ENCODE peak calls at places on chromosome 7, in seven cellular contexts. U is HCT116, T is endodermal cell, Y is breast epithelium, C is fibroblast of villous mesenchyme, S is esophagus squamous epithelium, L is sigmoid colon. F is an unnamed sample.

GRCh38 chr7:66682350-66683093 is 53.8 kb downstream of the KCTD7 start:
- DNase-seq in S (no peak), T (no peak), L (peak; percentile 74), Y (no peak), U (no peak), C (peak; percentile 40), F (peak; percentile 60)

GRCh38 chr7:135856356-135857144 is 107.9 kb upstream of the FAM180A start:
- DNase-seq in T (no peak), S (no peak), C (peak; percentile 32), U (no peak), L (no peak), Y (no peak), F (peak; percentile 36)

GRCh38 chr7:126057979-126058378 is 1128.4 kb upstream of the POT1 start:
- DNase-seq in T (no peak), Y (no peak), C (no peak), U (no peak), L (no peak), S (no peak), F (no peak)

GRCh38 chr7:50848203-50848602 is 65.5 kb upstream of the GRB10 start:
- DNase-seq in C (no peak), Y (no peak), U (no peak), S (no peak), L (no peak), T (no peak), F (no peak)

GRCh38 chr7:13024323-13024722 is 336.9 kb downstream of the ARL4A start:
- DNase-seq in S (no peak), L (no peak), Y (no peak), C (no peak), T (no peak), U (no peak), F (peak; percentile 94)

GRCh38 chr7:1193593-1194424 is 33.8 kb upstream of the ZFAND2A start:
- DNase-seq in S (no peak), Y (no peak), U (peak; percentile 40), L (no peak), T (peak; percentile 83), C (peak; percentile 33), F (peak; percentile 61)

GRCh38 chr7:3867847-3868246 is 566.8 kb downstream of the SDK1 start:
- DNase-seq in T (no peak), L (no peak), S (no peak), U (no peak), C (peak; percentile 61), Y (no peak), F (peak; percentile 88)

GRCh38 chr7:134632937-134633540 is 13.6 kb upstream of the BPGM start:
- DNase-seq in S (no peak), L (no peak), U (peak; percentile 51), T (peak; percentile 52), Y (no peak), C (peak; percentile 72), F (peak; percentile 71)

GRCh38 chr7:2919256-2919655 is 75.1 kb upstream of the GNA12 start:
- DNase-seq in L (no peak), U (no peak), T (no peak), S (no peak), C (no peak), Y (no peak), F (no peak)

GRCh38 chr7:79471283-79471682 is 17.8 kb upstream of the MAGI2 start:
- DNase-seq in T (no peak), C (peak; percentile 16), Y (no peak), L (no peak), U (no peak), S (no peak), F (no peak)

GRCh38 chr7:74272305-74273038 is 16.7 kb upstream of the CLIP2 start:
- DNase-seq in T (peak; percentile 87), U (no peak), Y (peak; percentile 34), L (peak; percentile 90), S (peak; percentile 42), C (peak; percentile 99), F (peak; percentile 97)

GRCh38 chr7:83161186-83161585 is 1.5 kb downstream of the PCLO start:
- DNase-seq in L (no peak), Y (no peak), U (no peak), C (no peak), S (no peak), T (no peak), F (no peak)

GRCh38 chr7:94223375-94224084 is 171.2 kb upstream of the COL1A2 start:
- DNase-seq in L (no peak), U (peak; percentile 41), Y (no peak), T (peak; percentile 92), S (no peak), C (peak; percentile 73), F (peak; percentile 65)

GRCh38 chr7:45593121-45593541 is 19.0 kb downstream of the ADCY1 start:
- DNase-seq in Y (no peak), T (peak; percentile 10), U (no peak), S (no peak), C (no peak), L (no peak), F (no peak)

GRCh38 chr7:38224392-38224791 is 46.3 kb downstream of the STARD3NL start:
- DNase-seq in C (peak; percentile 40), U (no peak), S (no peak), Y (no peak), T (no peak), L (no peak), F (no peak)

GRCh38 chr7:108211382-108212201 is 81.4 kb upstream of the LAMB4 start:
- DNase-seq in S (no peak), Y (no peak), T (peak; percentile 87), L (no peak), U (peak; percentile 39), C (peak; percentile 46), F (peak; percentile 53)

GRCh38 chr7:45136106-45137060 is 21.2 kb upstream of the RAMP3 start:
- DNase-seq in L (no peak), Y (peak; percentile 34), T (peak; percentile 83), C (peak; percentile 78), U (peak; percentile 66), S (no peak), F (peak; percentile 84)

GRCh38 chr7:152624218-152624617 is 51.7 kb downstream of the XRCC2 start:
- DNase-seq in C (no peak), U (no peak), S (no peak), L (no peak), T (no peak), Y (no peak), F (no peak)

GRCh38 chr7:29968683-29969457 is 20.7 kb downstream of the SCRN1 start:
- DNase-seq in S (no peak), Y (no peak), L (no peak), C (peak; percentile 64), T (no peak), U (no peak), F (peak; percentile 62)

GRCh38 chr7:132177708-132178392 is 398.4 kb downstream of the PLXNA4 start:
- DNase-seq in S (no peak), U (no peak), L (no peak), T (no peak), C (no peak), Y (no peak), F (no peak)

GRCh38 chr7:111091623-111092370 is 870 bp downstream of the LRRN3 start:
- DNase-seq in L (no peak), T (no peak), S (no peak), C (no peak), U (no peak), Y (no peak), F (no peak)

GRCh38 chr7:130151591-130152269 is 53.5 kb downstream of the TMEM209 start:
- DNase-seq in U (no peak), S (no peak), L (no peak), C (peak; percentile 42), Y (no peak), T (no peak), F (peak; percentile 34)

GRCh38 chr7:7293092-7293491 is 110.7 kb downstream of the C1GALT1 start:
- DNase-seq in Y (no peak), U (no peak), L (no peak), T (no peak), S (no peak), C (no peak), F (no peak)

DNA sequence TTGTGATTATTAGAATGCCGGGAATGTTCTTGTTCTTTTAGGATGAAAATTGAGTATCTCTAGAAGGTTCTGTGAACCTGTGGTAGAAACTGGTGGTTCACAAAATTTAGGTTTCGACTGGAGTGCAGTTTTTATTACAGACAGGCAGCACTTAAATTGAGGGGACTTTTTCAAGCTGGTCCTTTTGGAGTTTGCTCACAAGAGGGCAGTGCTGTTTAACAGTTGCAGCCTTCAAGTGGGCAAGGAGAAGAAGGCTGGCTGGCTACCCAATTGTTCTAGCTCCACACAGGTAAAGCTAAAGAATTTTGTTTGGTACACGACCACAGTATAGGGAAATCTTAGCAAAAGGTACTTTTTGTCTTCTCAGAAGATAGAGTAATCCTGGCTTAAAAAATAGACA is 233.6 kb downstream of the SNX13 start:
- DNase-seq in Y (no peak), S (no peak), L (peak; percentile 65), T (peak; percentile 85), U (peak; percentile 65), C (peak; percentile 79), F (peak; percentile 85)
- TF ChIP-seq CTCF in Y (peak; percentile 24), S (peak; percentile 48), L (no peak), T (peak; percentile 89), U (peak; percentile 55), C (peak; percentile 78), F (peak; percentile 74)

GRCh38 chr7:140079121-140079536 is 16.4 kb upstream of the PARP12 start:
- DNase-seq in T (peak; percentile 90), Y (no peak), C (peak; percentile 45), U (no peak), L (no peak), S (no peak), F (peak; percentile 68)
- TF ChIP-seq CTCF in T (peak; percentile 95), Y (no peak), C (peak; percentile 35), U (peak; percentile 72), L (no peak), S (no peak), F (peak; percentile 32)

DNA sequence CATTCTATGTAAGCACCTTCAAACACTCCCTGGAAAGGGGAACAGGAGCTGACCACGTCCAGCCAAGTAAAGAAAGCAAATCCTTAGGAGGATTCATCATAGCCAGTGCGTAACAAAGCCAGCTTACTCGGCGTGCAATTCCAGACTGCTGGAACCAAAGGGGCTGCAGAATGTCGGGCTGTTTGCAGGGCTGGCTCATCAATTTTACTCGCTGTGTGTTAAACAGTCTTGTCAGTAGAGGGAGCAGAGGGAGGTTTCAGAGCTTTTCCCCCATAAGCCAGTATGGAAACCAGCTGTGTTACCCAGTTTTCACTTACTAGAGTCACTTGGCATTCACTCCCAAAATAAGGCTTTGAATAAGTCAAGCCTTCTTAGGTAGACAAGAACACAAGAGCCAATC is 127.1 kb downstream of the KMT2E start:
- DNase-seq in S (no peak), L (no peak), Y (no peak), U (peak; percentile 8), C (peak; percentile 48), T (peak; percentile 76), F (peak; percentile 64)
- TF ChIP-seq CTCF in S (peak; percentile 16), L (no peak), Y (peak; percentile 17), U (peak; percentile 40), C (peak; percentile 55), T (peak; percentile 75), F (peak; percentile 57)

DNA sequence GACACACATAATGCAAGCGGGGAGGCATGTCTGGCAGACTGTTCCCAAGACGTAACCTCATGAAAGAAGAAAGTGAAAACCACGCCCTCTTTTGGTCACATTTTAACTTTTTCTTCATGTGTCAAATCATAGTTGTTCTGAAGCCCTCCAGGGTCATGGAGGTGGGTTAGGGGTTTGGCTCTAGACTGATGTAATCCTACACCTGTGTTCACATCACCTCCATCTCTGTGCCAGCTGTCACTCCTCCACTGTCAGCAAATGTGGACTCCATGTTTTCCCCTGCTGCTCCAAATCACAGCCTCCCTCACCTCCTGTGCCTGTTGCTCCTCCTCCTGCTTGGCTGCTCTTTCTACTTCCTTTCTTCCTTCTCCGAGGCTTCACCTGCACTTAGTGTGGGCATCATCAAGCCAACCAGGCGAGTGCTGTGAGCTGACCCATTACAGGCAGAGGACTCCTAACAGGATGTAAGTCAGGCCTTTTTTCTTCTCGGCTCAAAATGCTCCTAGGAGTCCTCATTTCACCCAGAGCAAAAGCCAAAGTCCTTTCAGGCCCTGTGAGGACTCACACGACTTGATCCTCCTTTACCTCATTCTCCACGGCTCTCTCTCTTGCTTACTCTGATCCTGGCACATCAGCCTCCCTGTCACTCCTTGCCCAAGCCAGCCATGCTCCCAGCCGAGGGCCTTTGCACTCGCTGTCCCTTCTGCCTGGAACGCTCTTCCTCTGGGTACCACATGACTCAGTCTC is 66.4 kb upstream of the IFRD1 start:
- DNase-seq in C (peak; percentile 20), U (no peak), S (no peak), T (no peak), Y (no peak), L (no peak), F (peak; percentile 46)
- TF ChIP-seq CTCF in C (peak; percentile 20), U (no peak), S (no peak), T (peak; percentile 45), Y (no peak), L (no peak), F (no peak)